ENCODE peak calls at places on chromosomes 6 and 20, in ten cellular contexts. A, J, D, L, H, U, E, R, Q and Z are unnamed samples.
A peak's percentile ranks its signal among the peaks of the same experiment; 100 is the strongest.

GRCh38 chr20:1867495-1868260 is 27.5 kb upstream of the SIRPA start:
- DNase-seq in A (no peak), J (no peak), D (no peak), L (no peak), H (no peak), U (no peak), E (no peak), R (no peak), Q (no peak), Z (no peak)

GRCh38 chr6:74519172-74519571 is 686.7 kb downstream of the COL12A1 start:
- DNase-seq in A (no peak), J (no peak), D (no peak), L (no peak), H (peak; percentile 81), U (no peak), E (no peak), R (no peak), Q (no peak), Z (no peak)

GRCh38 chr20:40050596-40050995 is 638.4 kb downstream of the MAFB start:
- DNase-seq in A (no peak), J (no peak), D (no peak), L (no peak), H (no peak), U (no peak), E (no peak), R (no peak), Q (no peak), Z (no peak)

GRCh38 chr20:64119301-64119680 is 11.9 kb upstream of the NPBWR2 start:
- DNase-seq in A (no peak), J (no peak), D (no peak), L (no peak), H (no peak), U (no peak), E (peak; percentile 24), R (no peak), Q (peak; percentile 25), Z (no peak)

GRCh38 chr6:50952092-50952932 is 133.6 kb downstream of the TFAP2B start:
- DNase-seq in A (no peak), J (peak; percentile 7), D (no peak), L (no peak), H (no peak), U (no peak), E (no peak), R (no peak), Q (peak; percentile 93), Z (no peak)

GRCh38 chr6:56040271-56040670 is 164.9 kb upstream of the BMP5 start:
- DNase-seq in A (no peak), J (no peak), D (no peak), L (no peak), H (peak; percentile 77), U (no peak), E (no peak), R (no peak), Q (no peak), Z (no peak)

GRCh38 chr6:99130897-99131873 is 183.4 kb upstream of the FBXL4 start:
- DNase-seq in A (no peak), J (peak; percentile 13), D (no peak), L (no peak), H (no peak), U (no peak), E (no peak), R (no peak), Q (peak; percentile 87), Z (no peak)

GRCh38 chr20:10447028-10447427 is 11.9 kb downstream of the SLX4IP start:
- DNase-seq in A (peak; percentile 46), J (no peak), D (no peak), L (no peak), H (peak; percentile 84), U (peak; percentile 33), E (no peak), R (no peak), Q (peak; percentile 93), Z (no peak)

GRCh38 chr20:2767768-2768631 is 32.4 kb downstream of the CPXM1 start:
- DNase-seq in A (no peak), J (no peak), D (no peak), L (no peak), H (peak; percentile 24), U (peak; percentile 94), E (peak; percentile 91), R (peak; percentile 84), Q (no peak), Z (no peak)

GRCh38 chr20:25553819-25554296 is 31.5 kb downstream of the NINL start:
- DNase-seq in A (no peak), J (no peak), D (peak; percentile 75), L (no peak), H (peak; percentile 67), U (no peak), E (no peak), R (no peak), Q (peak; percentile 70), Z (no peak)

GRCh38 chr20:50460608-50461268 is 49.4 kb upstream of the PTPN1 start:
- DNase-seq in A (peak; percentile 65), J (peak; percentile 83), D (peak; percentile 95), L (peak; percentile 80), H (peak; percentile 75), U (peak; percentile 90), E (peak; percentile 93), R (peak; percentile 92), Q (peak; percentile 97), Z (peak; percentile 97)

GRCh38 chr20:50467618-50468373 is 42.4 kb upstream of the PTPN1 start:
- DNase-seq in A (no peak), J (peak; percentile 39), D (no peak), L (no peak), H (peak; percentile 50), U (no peak), E (peak; percentile 52), R (no peak), Q (peak; percentile 82), Z (no peak)

GRCh38 chr20:50464725-50465650 is 45.2 kb upstream of the PTPN1 start:
- DNase-seq in A (no peak), J (no peak), D (no peak), L (no peak), H (peak; percentile 28), U (no peak), E (no peak), R (peak; percentile 24), Q (no peak), Z (no peak)

GRCh38 chr20:50462093-50462685 is 48.0 kb upstream of the PTPN1 start:
- DNase-seq in A (no peak), J (no peak), D (no peak), L (no peak), H (peak; percentile 27), U (no peak), E (no peak), R (no peak), Q (no peak), Z (no peak)

GRCh38 chr20:50464026-50464724 is 46.0 kb upstream of the PTPN1 start:
- DNase-seq in A (peak; percentile 50), J (peak; percentile 61), D (peak; percentile 88), L (peak; percentile 26), H (peak; percentile 49), U (peak; percentile 71), E (peak; percentile 75), R (peak; percentile 73), Q (peak; percentile 89), Z (peak; percentile 78)
- H3K4me3 ChIP-seq in A (no peak overlapping the region), J (no peak overlapping the region), D (no peak overlapping the region), L (peak overlapping the region; percentile 37), H (no peak overlapping the region), U (peak overlapping the region; percentile 30), E (peak overlapping the region; percentile 18), R (no peak overlapping the region), Q (no peak overlapping the region), Z (peak overlapping the region; percentile 25)

DNA sequence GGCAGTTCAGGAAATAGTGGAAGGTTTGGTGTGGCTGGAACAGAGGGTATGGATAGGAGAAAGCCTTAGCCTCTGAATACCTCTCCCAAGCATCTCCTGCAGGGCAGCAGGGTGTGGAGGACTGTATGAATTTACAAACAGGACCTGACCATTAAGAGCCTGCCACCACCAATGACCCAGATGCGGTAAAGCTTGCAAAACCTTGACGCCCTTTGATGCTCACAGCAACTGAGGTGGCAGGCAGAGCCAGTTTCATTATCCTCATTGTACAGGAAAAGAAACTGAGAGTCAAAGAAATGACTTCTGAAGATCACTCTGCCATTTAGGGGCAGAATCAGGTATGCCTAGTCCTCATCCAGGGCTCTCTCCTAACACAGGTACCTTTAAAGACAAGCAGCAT is 2.4 kb downstream of the HM13 start:
- DNase-seq in A (no peak), J (no peak), D (no peak), L (no peak), H (no peak), U (no peak), E (no peak), R (peak; percentile 17), Q (no peak), Z (no peak)
- H3K4me1 ChIP-seq in A (peaks cover 41% of the 10 kb centered on the region), J (peaks cover 11% of the 10 kb centered on the region), D (peaks cover 41% of the 10 kb centered on the region), L (peaks cover 41% of the 10 kb centered on the region), H (peaks cover 19% of the 10 kb centered on the region), U (peaks cover 28% of the 10 kb centered on the region), E (peaks cover 47% of the 10 kb centered on the region), R (peaks cover 3% of the 10 kb centered on the region), Q (peaks cover 6% of the 10 kb centered on the region), Z (peaks cover 45% of the 10 kb centered on the region)

GRCh38 chr6:105986998-105987397 is 99.1 kb upstream of the PRDM1 start:
- DNase-seq in A (no peak), J (no peak), D (no peak), L (no peak), H (no peak), U (no peak), E (no peak), R (no peak), Q (no peak), Z (no peak)
- H3K27me3 ChIP-seq in A (peaks cover 12% of the 10 kb centered on the region), J (peaks cover 100% of the 10 kb centered on the region), D (peaks cover 100% of the 10 kb centered on the region), L (peaks cover 33% of the 10 kb centered on the region), H (no peaks in the 10 kb centered on the region), U (no peaks in the 10 kb centered on the region), E (peaks cover 66% of the 10 kb centered on the region), R (peaks cover 6% of the 10 kb centered on the region), Q (no peaks in the 10 kb centered on the region), Z (peaks cover 17% of the 10 kb centered on the region)

DNA sequence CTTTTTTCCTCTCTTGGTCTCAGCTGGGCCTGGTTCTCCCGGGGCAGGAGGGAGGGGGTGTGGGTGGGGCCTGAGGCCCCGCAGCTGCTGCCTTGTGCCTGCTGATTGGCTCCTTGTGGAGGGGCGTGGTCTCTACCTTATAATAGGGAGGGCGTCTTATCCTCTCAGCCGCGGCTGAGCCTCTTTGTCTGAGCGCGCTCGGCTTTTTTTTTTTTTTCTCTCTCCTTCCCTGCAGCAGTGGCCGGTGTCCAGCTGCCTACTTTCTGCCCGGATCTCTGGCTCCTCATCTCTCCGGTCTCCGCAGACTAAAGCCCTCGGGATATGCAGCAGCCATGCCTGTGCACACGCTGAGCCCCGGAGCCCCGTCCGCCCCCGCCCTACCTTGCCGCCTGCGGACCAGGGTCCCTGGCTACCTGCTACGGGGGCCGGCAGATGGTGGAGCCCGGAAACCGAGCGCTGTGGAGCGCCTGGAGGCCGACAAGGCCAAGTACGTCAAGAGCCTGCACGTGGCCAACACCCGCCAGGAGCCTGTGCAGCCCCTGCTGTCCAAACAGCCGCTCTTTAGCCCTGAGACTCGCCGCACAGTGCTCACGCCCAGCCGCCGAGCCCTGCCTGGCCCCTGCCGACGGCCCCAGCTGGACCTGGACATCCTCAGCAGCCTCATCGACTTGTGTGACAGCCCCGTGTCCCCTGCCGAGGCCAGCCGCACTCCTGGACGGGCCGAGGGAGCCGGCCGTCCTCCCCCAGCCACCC is 11.1 kb downstream of the FAM110A start:
- DNase-seq in A (peak; percentile 87), J (peak; percentile 97), D (peak; percentile 95), L (peak; percentile 85), H (peak; percentile 87), U (peak; percentile 69), E (peak; percentile 97), R (peak; percentile 95), Q (peak; percentile 97), Z (peak; percentile 89)
- H3K4me3 ChIP-seq in A (peak overlapping the region; percentile 62), J (peak overlapping the region; percentile 32), D (peak overlapping the region; percentile 41), L (peak overlapping the region; percentile 52), H (peak overlapping the region; percentile 46), U (no peak overlapping the region), E (peak overlapping the region; percentile 53), R (no peak overlapping the region), Q (peak overlapping the region; percentile 78), Z (peak overlapping the region; percentile 52)

GRCh38 chr20:16175322-16175721 is 397.9 kb downstream of the KIF16B start:
- DNase-seq in A (no peak), J (no peak), D (no peak), L (no peak), H (no peak), U (no peak), E (no peak), R (no peak), Q (no peak), Z (no peak)
- H3K4me1 ChIP-seq in A (no peaks in the 10 kb centered on the region), J (no peaks in the 10 kb centered on the region), D (no peaks in the 10 kb centered on the region), L (no peaks in the 10 kb centered on the region), H (no peaks in the 10 kb centered on the region), U (no peaks in the 10 kb centered on the region), E (no peaks in the 10 kb centered on the region), R (no peaks in the 10 kb centered on the region), Q (no peaks in the 10 kb centered on the region), Z (no peaks in the 10 kb centered on the region)